ENCODE peak calls at places on chromosomes 1 and 21, in nine cellular contexts. S is lower leg skin, J is uterus, K is GM12864, U is pancreas, A is heart right ventricle, Z is fibroblast of the aortic adventitia, W is brain microvascular endothelial cell, M is AG09309. C is an unnamed sample.

GRCh38 chr1:221308534-221309511 is 429.6 kb downstream of the HLX start:
- DNase-seq in S (no peak), J (peak), K (no peak), U (no peak), A (no peak), Z (no peak), W (no peak), M (no peak), C (no peak)

GRCh38 chr1:207988326-207989005 is 77.5 kb upstream of the CD34 start:
- DNase-seq in S (no peak), J (no peak), K (no peak), U (no peak), A (no peak), Z (no peak), W (no peak), M (no peak), C (no peak)

GRCh38 chr21:29300547-29301138 is 1.9 kb downstream of the BACH1 start:
- DNase-seq in S (no peak), J (no peak), K (peak), U (no peak), A (no peak), Z (no peak), W (no peak), M (no peak), C (no peak)

GRCh38 chr1:58755468-58755872 is 28.4 kb downstream of the JUN start:
- DNase-seq in S (peak), J (peak), K (no peak), U (peak), A (peak), Z (peak), W (peak), M (peak), C (peak)

GRCh38 chr1:228445867-228446584 is 29.4 kb upstream of the TRIM17 start:
- DNase-seq in S (peak), J (no peak), K (no peak), U (peak), A (peak), Z (peak), W (peak), M (no peak), C (peak)

GRCh38 chr21:44086636-44087425 is 20.4 kb upstream of the PWP2 start:
- DNase-seq in S (peak), J (no peak), K (no peak), U (no peak), A (no peak), Z (no peak), W (no peak), M (no peak), C (no peak)

GRCh38 chr1:30437059-30437576 is 286.3 kb downstream of the MATN1 start:
- DNase-seq in S (peak), J (no peak), K (no peak), U (peak), A (no peak), Z (no peak), W (no peak), M (no peak), C (no peak)

GRCh38 chr1:234500269-234500668 is 21.3 kb upstream of the TARBP1 start:
- DNase-seq in S (no peak), J (no peak), K (no peak), U (no peak), A (no peak), Z (peak), W (no peak), M (no peak), C (peak)

GRCh38 chr1:182726941-182727340 is 42.6 kb upstream of the RGS8 start:
- DNase-seq in S (no peak), J (no peak), K (no peak), U (no peak), A (no peak), Z (no peak), W (no peak), M (no peak), C (no peak)

GRCh38 chr21:15199940-15200339 is 135.1 kb upstream of the NRIP1 start:
- DNase-seq in S (no peak), J (no peak), K (no peak), U (no peak), A (no peak), Z (no peak), W (no peak), M (no peak), C (peak)
- H3K4me3 ChIP-seq in S (no peak), J (no peak), K (no peak), U (no peak), A (no peak), Z (no peak), W (no peak), M (no peak), C (no peak)

DNA sequence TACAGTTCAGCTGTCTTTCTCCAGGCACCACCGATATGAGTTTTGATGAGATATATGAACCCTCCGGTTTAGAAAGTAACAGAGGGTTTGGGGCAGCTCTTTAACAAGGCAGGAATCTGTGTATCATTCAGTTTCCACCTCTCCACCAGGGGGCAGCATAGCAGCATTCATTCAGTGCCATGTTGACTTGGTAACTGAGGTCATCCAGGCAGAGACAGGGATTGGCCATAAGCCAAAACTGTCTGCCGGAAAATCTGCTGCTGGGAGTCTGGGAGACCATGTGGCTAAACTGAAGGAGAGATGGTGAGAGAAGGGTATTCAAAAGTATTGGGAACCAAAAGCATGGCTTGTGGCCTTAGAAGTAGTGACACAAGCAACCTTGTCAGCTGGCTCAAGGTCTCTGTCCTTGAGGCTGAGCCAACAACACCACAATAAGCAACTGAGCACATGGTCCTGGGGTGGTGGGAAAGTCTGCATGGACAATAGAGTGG is 98.5 kb downstream of the LMX1A start:
- DNase-seq in S (peak), J (peak), K (peak), U (peak), A (peak), Z (peak), W (peak), M (peak), C (peak)
- TF ChIP-seq CTCF in S (no peak), J (no peak), K (peak), U (peak), A (peak), Z (peak), W (peak), M (peak), C (peak)

GRCh38 chr1:159928491-159929050 is 3.3 kb upstream of the TAGLN2 start:
- DNase-seq in S (no peak), J (no peak), K (no peak), U (no peak), A (no peak), Z (no peak), W (no peak), M (no peak), C (no peak)

GRCh38 chr1:159929155-159930051 is 4.1 kb upstream of the TAGLN2 start:
- DNase-seq in S (peak), J (peak), K (no peak), U (peak), A (peak), Z (no peak), W (no peak), M (no peak), C (peak)

GRCh38 chr1:159930634-159931033 is 5.3 kb upstream of the TAGLN2 start:
- DNase-seq in S (no peak), J (no peak), K (no peak), U (no peak), A (no peak), Z (no peak), W (no peak), M (no peak), C (no peak)

GRCh38 chr1:159931101-159931816 is 6.0 kb upstream of the TAGLN2 start:
- DNase-seq in S (no peak), J (no peak), K (no peak), U (no peak), A (no peak), Z (no peak), W (no peak), M (no peak), C (no peak)

DNA sequence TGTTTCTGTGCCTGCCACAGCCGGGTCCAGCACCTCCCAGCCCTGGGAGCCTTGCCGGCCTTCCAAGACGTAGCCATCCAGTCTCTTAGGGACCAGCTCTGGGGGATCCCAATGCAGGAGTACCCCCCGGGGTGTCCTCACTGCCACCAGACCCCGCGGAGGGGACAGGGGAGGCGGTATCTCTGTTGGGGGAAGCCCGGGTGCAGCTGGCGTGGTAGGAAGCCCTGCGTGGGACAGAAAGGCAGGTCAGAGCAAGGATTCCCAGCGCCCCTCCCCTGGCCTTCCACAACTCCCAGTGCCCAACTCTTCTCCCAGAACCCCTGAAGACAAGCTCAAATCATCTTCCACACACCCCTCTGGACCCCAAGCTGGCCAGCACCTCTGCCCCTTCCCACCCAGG is 4.9 kb upstream of the TAGLN2 start:
- DNase-seq in S (no peak), J (no peak), K (no peak), U (no peak), A (no peak), Z (no peak), W (no peak), M (no peak), C (no peak)
- H3K4me3 ChIP-seq in S (no peak), J (no peak), K (no peak), U (no peak), A (no peak), Z (no peak), W (no peak), M (no peak), C (no peak)

GRCh38 chr1:143610196-143610595 is 361.6 kb downstream of the FAM72C start:
- DNase-seq in S (no peak), J (no peak), K (no peak), U (no peak), A (no peak), Z (no peak), W (no peak), M (no peak), C (no peak)

GRCh38 chr1:143611159-143611558 is 360.6 kb downstream of the FAM72C start:
- DNase-seq in S (no peak), J (no peak), K (no peak), U (no peak), A (no peak), Z (peak), W (no peak), M (no peak), C (no peak)
- TF ChIP-seq CTCF in S (no peak), J (no peak), K (peak), U (no peak), A (no peak), Z (no peak), W (no peak), M (no peak), C (no peak)

GRCh38 chr1:115063238-115063901 is 25.9 kb downstream of the TSPAN2 start:
- DNase-seq in S (no peak), J (no peak), K (no peak), U (no peak), A (no peak), Z (no peak), W (no peak), M (no peak), C (peak)

GRCh38 chr1:115065021-115065420 is 24.3 kb downstream of the TSPAN2 start:
- DNase-seq in S (no peak), J (no peak), K (no peak), U (no peak), A (no peak), Z (no peak), W (no peak), M (no peak), C (peak)

GRCh38 chr1:115064461-115064860 is 24.8 kb downstream of the TSPAN2 start:
- DNase-seq in S (no peak), J (no peak), K (no peak), U (no peak), A (no peak), Z (no peak), W (no peak), M (no peak), C (no peak)

GRCh38 chr1:115060501-115060900 is 28.8 kb downstream of the TSPAN2 start:
- DNase-seq in S (no peak), J (no peak), K (no peak), U (no peak), A (no peak), Z (no peak), W (no peak), M (no peak), C (peak)

DNA sequence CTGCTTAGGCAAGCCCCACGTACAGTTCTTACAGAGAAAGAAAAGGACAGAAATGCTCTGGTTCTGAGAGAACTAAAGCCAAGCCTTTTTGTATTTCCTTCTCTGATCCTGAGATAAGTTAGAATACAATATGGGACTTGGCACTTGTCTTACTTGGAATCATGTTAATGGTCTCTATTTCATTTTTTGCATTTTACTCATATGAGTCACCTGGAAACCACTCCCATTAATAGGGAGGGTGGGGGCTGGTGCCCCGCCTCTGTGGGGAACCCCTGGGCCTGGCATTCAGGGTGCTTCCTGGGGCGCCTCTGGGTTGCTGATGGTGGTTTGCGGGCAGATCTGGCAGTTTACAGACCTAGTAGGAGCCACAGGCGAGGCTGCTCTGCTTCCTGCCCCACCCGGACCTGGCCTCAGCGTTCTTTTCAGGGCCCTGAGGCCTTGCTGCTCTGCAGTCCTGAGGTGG is 26.7 kb downstream of the TSPAN2 start:
- DNase-seq in S (no peak), J (no peak), K (no peak), U (peak), A (peak), Z (peak), W (no peak), M (no peak), C (peak)
- H3K4me3 ChIP-seq in S (no peak), J (no peak), K (no peak), U (no peak), A (no peak), Z (no peak), W (no peak), M (no peak), C (no peak)

DNA sequence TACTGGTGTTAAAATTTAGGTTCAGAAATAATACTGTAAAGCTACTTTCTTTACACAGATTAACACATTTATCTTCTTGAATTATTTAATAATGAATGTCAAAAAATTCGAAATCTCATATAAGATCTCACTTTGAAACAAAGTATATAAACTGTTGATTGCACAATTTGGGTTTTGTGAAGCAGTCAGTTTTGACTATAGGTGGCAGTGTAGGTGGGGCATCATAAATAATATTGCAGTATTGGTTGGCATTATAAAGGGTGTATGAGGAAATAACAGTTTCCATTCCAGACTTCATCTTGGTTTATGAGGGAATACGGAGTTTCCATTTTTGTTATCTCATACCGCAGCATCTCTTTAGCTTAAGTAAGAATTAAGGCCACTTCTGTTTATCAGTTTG is 49.9 kb downstream of the SUCO start:
- DNase-seq in S (no peak), J (no peak), K (no peak), U (no peak), A (no peak), Z (no peak), W (no peak), M (no peak), C (peak)
- TF ChIP-seq CTCF in S (no peak), J (no peak), K (no peak), U (no peak), A (no peak), Z (no peak), W (peak), M (no peak), C (peak)